ENCODE peak calls at places on chromosome 15, in five cellular contexts. One of them, this sample, is unnamed.

GRCh38 chr15:94829887-94830884 is 598.8 kb downstream of the MCTP2 start:
- DNase-seq in K562: no peak
- DNase-seq in Peyer's patch: no peak
- DNase-seq in lower leg skin: no peak
- DNase-seq in transverse colon: no peak
- DNase-seq in this sample: no peak

GRCh38 chr15:61946778-61947177 is 113.5 kb downstream of the VPS13C start:
- DNase-seq in lower leg skin: no peak
- DNase-seq in transverse colon: no peak
- DNase-seq in Peyer's patch: no peak
- DNase-seq in K562: no peak
- DNase-seq in this sample: no peak

GRCh38 chr15:39587291-39587909 is 6.5 kb downstream of the THBS1 start:
- DNase-seq in lower leg skin: no peak
- DNase-seq in Peyer's patch: no peak
- DNase-seq in K562: no peak
- DNase-seq in transverse colon: peak; percentile 29
- DNase-seq in this sample: no peak

GRCh38 chr15:97654677-97655076 is 305.8 kb upstream of the ARRDC4 start:
- DNase-seq in Peyer's patch: no peak
- DNase-seq in K562: no peak
- DNase-seq in lower leg skin: no peak
- DNase-seq in transverse colon: no peak
- DNase-seq in this sample: no peak

GRCh38 chr15:26550880-26551279 is 222.0 kb downstream of the GABRB3 start:
- DNase-seq in K562: no peak
- DNase-seq in lower leg skin: no peak
- DNase-seq in Peyer's patch: no peak
- DNase-seq in transverse colon: no peak
- DNase-seq in this sample: no peak

GRCh38 chr15:63820210-63820609 is 13.5 kb downstream of the HERC1 start:
- DNase-seq in K562: no peak
- DNase-seq in Peyer's patch: no peak
- DNase-seq in lower leg skin: no peak
- DNase-seq in transverse colon: no peak
- DNase-seq in this sample: no peak

GRCh38 chr15:57340673-57341259 is 35.5 kb upstream of the CGNL1 start:
- DNase-seq in Peyer's patch: peak; percentile 67
- DNase-seq in transverse colon: peak; percentile 51
- DNase-seq in lower leg skin: peak; percentile 90
- DNase-seq in K562: peak; percentile 72
- DNase-seq in this sample: no peak

GRCh38 chr15:73792429-73792828 is 39.3 kb upstream of the INSYN1 start:
- DNase-seq in lower leg skin: no peak
- DNase-seq in K562: no peak
- DNase-seq in transverse colon: no peak
- DNase-seq in Peyer's patch: no peak
- DNase-seq in this sample: no peak

GRCh38 chr15:95162967-95163531 is 931.7 kb downstream of the MCTP2 start:
- DNase-seq in K562: no peak
- DNase-seq in lower leg skin: no peak
- DNase-seq in Peyer's patch: no peak
- DNase-seq in transverse colon: no peak
- DNase-seq in this sample: no peak

GRCh38 chr15:69736161-69736560 is 283.5 kb downstream of the RPLP1 start:
- DNase-seq in transverse colon: no peak
- DNase-seq in Peyer's patch: no peak
- DNase-seq in K562: no peak
- DNase-seq in lower leg skin: no peak
- DNase-seq in this sample: no peak

GRCh38 chr15:36432162-36432561 is 147.3 kb upstream of the CDIN1 start:
- DNase-seq in K562: no peak
- DNase-seq in Peyer's patch: no peak
- DNase-seq in lower leg skin: no peak
- DNase-seq in transverse colon: no peak
- DNase-seq in this sample: no peak

GRCh38 chr15:69976366-69976994 is 121.2 kb downstream of the TLE3 start:
- DNase-seq in Peyer's patch: no peak
- DNase-seq in lower leg skin: peak; percentile 48
- DNase-seq in K562: peak; percentile 53
- DNase-seq in transverse colon: peak; percentile 29
- DNase-seq in this sample: no peak

GRCh38 chr15:27855137-27855536 is 244.0 kb downstream of the OCA2 start:
- DNase-seq in Peyer's patch: no peak
- DNase-seq in K562: no peak
- DNase-seq in lower leg skin: peak; percentile 70
- DNase-seq in transverse colon: no peak
- DNase-seq in this sample: no peak

GRCh38 chr15:57591822-57592367 is at the start of gene MYZAP:
- DNase-seq in Peyer's patch: peak; percentile 86
- DNase-seq in lower leg skin: peak; percentile 91
- DNase-seq in K562: peak; percentile 45
- DNase-seq in transverse colon: peak; percentile 82
- DNase-seq in this sample: peak; percentile 43

GRCh38 chr15:77667351-77667750 is 34.6 kb upstream of the LINGO1 start:
- DNase-seq in K562: no peak
- DNase-seq in lower leg skin: no peak
- DNase-seq in transverse colon: no peak
- DNase-seq in Peyer's patch: no peak
- DNase-seq in this sample: no peak

GRCh38 chr15:29141908-29142747 is 127.5 kb downstream of the NSMCE3 start:
- DNase-seq in transverse colon: peak; percentile 17
- DNase-seq in lower leg skin: peak; percentile 79
- DNase-seq in K562: no peak
- DNase-seq in Peyer's patch: no peak
- DNase-seq in this sample: no peak

DNA sequence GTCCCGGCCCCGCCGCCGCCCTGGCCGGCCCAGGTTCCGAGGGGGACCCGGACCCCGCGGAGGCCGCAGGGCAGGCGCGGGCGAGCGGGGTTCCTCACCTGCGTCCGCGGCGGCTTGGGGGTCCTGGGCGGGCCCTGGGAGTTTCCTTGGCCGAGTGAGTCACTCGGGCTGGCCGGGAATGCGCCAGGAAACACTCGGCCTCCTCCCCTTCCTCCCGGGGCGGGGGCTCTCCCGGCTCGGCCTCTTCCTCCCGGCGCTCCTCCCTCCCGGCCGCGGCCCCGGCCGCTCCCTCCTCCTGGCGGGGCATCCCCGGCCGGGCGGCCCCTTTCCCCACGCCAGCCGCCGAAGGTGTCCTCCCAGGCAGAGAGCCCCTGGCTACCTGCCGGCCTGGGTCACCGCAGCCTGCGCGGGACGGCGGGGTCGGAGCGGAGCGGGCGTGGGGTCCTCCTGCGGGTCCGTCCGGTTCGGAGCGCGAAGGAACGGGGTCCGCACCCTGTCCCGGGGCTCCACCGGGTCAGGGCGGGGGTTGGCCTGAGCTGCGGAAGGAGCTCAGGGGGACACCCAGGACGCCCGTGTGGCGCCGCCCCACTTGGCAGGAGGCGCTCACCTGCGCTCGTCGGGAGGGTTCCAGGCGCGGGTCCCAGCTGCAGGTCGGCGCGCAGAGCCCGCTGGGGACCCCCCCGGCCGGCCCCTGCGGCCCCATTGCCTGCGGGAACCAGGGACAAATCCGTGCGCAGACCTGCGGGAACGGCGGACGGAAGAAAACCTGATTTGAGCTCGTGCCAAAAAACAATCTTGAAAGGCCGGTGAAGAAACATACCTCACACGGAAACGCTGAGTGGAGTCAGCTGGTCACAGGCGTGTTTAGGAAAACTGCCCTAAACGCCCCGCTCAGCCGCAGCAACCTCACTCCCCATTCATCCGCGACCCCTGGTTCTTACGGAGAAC is at the start of gene CYFIP1:
- DNase-seq in transverse colon: peak; percentile 90
- DNase-seq in Peyer's patch: peak; percentile 88
- DNase-seq in K562: peak; percentile 78
- DNase-seq in lower leg skin: peak; percentile 96
- DNase-seq in this sample: peak; percentile 68
- TF ChIP-seq POLR2A in transverse colon: peak; percentile 75
- TF ChIP-seq POLR2A in Peyer's patch: peak; percentile 47
- TF ChIP-seq POLR2A in K562: no peak
- TF ChIP-seq POLR2A in lower leg skin: no peak
- TF ChIP-seq POLR2A in this sample: no peak

GRCh38 chr15:90623854-90624253 is 93.3 kb upstream of the BLM start:
- DNase-seq in K562: no peak
- DNase-seq in transverse colon: no peak
- DNase-seq in Peyer's patch: peak; percentile 15
- DNase-seq in lower leg skin: no peak
- DNase-seq in this sample: no peak
- TF ChIP-seq POLR2A in K562: no peak
- TF ChIP-seq POLR2A in transverse colon: no peak
- TF ChIP-seq POLR2A in Peyer's patch: no peak
- TF ChIP-seq POLR2A in lower leg skin: no peak
- TF ChIP-seq POLR2A in this sample: no peak

DNA sequence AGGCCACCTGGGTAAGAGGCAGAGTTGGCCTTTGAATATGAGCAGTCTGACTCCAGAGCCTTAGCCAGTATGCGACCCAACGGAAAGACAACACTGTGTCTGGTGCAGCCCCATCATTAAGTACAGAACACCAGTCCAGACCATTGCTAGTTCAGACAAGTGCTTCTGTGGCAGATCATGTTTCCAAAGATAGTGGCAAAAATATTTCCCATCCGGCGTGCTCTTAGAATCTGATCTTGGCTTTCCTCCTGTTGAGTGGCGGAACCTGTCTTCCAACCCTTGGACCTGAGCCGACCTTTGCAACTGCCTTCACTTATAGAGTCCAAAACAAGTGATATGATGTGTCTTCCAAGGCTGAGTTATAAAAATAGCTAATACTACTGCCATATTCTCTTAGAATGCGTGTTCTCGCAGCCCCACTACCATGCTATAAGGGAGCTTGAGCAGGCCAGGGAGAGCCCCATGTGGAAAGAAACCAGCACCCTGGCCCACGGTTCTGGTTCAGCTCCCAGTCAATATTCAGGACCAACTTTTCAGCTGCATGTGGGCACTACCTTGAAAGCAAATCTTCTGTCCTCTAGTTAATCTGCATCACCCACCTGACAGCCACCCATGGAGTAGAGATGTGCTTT is 322.4 kb upstream of the SLCO3A1 start:
- DNase-seq in lower leg skin: no peak
- DNase-seq in transverse colon: no peak
- DNase-seq in Peyer's patch: peak; percentile 78
- DNase-seq in K562: no peak
- DNase-seq in this sample: no peak
- TF ChIP-seq POLR2A in lower leg skin: no peak
- TF ChIP-seq POLR2A in transverse colon: no peak
- TF ChIP-seq POLR2A in Peyer's patch: no peak
- TF ChIP-seq POLR2A in K562: no peak
- TF ChIP-seq POLR2A in this sample: no peak

GRCh38 chr15:43776718-43777292 is at the start of gene ELL3:
- DNase-seq in Peyer's patch: peak; percentile 93
- DNase-seq in lower leg skin: peak; percentile 94
- DNase-seq in transverse colon: peak; percentile 91
- DNase-seq in K562: peak; percentile 62
- DNase-seq in this sample: peak; percentile 44
- TF ChIP-seq POLR2A in Peyer's patch: peak; percentile 94
- TF ChIP-seq POLR2A in lower leg skin: no peak
- TF ChIP-seq POLR2A in transverse colon: peak; percentile 95
- TF ChIP-seq POLR2A in K562: peak; percentile 50
- TF ChIP-seq POLR2A in this sample: no peak

DNA sequence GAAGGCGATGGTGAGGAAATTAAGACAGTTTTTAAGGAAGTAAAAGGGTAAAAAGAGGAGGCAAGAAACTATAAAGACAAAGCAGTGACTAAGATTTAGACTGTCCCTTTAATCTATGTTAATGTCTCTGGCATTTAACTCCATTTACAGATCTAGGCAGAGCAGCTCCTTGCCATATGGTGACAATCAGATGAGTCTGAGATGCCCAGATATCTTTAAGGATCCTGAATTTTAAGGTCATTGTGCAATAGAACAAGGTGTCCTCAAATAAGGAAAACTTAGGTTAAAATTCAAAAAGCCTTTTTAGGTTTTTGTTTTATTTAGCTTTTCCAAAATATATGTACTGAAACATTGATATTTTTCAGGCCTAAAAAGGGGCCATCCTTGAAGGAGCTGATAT is 24.1 kb downstream of the RASGRP1 start:
- DNase-seq in K562: no peak
- DNase-seq in Peyer's patch: no peak
- DNase-seq in transverse colon: no peak
- DNase-seq in lower leg skin: no peak
- DNase-seq in this sample: no peak
- TF ChIP-seq POLR2A in K562: no peak
- TF ChIP-seq POLR2A in Peyer's patch: no peak
- TF ChIP-seq POLR2A in transverse colon: no peak
- TF ChIP-seq POLR2A in lower leg skin: no peak
- TF ChIP-seq POLR2A in this sample: no peak

GRCh38 chr15:88636654-88637053 is 2.2 kb upstream of the ISG20 start:
- DNase-seq in lower leg skin: no peak
- DNase-seq in transverse colon: no peak
- DNase-seq in K562: no peak
- DNase-seq in Peyer's patch: no peak
- DNase-seq in this sample: no peak

GRCh38 chr15:88634449-88634848 is 4.4 kb upstream of the ISG20 start:
- DNase-seq in lower leg skin: no peak
- DNase-seq in K562: no peak
- DNase-seq in Peyer's patch: no peak
- DNase-seq in transverse colon: no peak
- DNase-seq in this sample: no peak

GRCh38 chr15:88636039-88636438 is 2.8 kb upstream of the ISG20 start:
- DNase-seq in lower leg skin: no peak
- DNase-seq in K562: no peak
- DNase-seq in Peyer's patch: peak; percentile 90
- DNase-seq in transverse colon: peak; percentile 56
- DNase-seq in this sample: no peak

GRCh38 chr15:88637436-88637835 is 1.4 kb upstream of the ISG20 start:
- DNase-seq in Peyer's patch: peak; percentile 40
- DNase-seq in transverse colon: no peak
- DNase-seq in K562: no peak
- DNase-seq in lower leg skin: no peak
- DNase-seq in this sample: no peak

GRCh38 chr15:88635343-88635742 is 3.5 kb upstream of the ISG20 start:
- DNase-seq in transverse colon: peak; percentile 57
- DNase-seq in K562: no peak
- DNase-seq in lower leg skin: no peak
- DNase-seq in Peyer's patch: peak; percentile 87
- DNase-seq in this sample: no peak
- TF ChIP-seq POLR2A in transverse colon: peak; percentile 44
- TF ChIP-seq POLR2A in K562: no peak
- TF ChIP-seq POLR2A in lower leg skin: no peak
- TF ChIP-seq POLR2A in Peyer's patch: peak; percentile 54
- TF ChIP-seq POLR2A in this sample: no peak

GRCh38 chr15:43370310-43370974 is 401 bp downstream of the ZSCAN29 start:
- DNase-seq in transverse colon: peak; percentile 22
- DNase-seq in Peyer's patch: no peak
- DNase-seq in lower leg skin: no peak
- DNase-seq in K562: peak; percentile 63
- DNase-seq in this sample: peak; percentile 21

GRCh38 chr15:43376017-43376705 is 5.3 kb downstream of the TUBGCP4 start:
- DNase-seq in lower leg skin: no peak
- DNase-seq in transverse colon: peak; percentile 17
- DNase-seq in Peyer's patch: peak; percentile 72
- DNase-seq in K562: peak; percentile 58
- DNase-seq in this sample: peak; percentile 22

GRCh38 chr15:43370975-43371974 is at the start of the genes TUBGCP4 and ZSCAN29:
- DNase-seq in lower leg skin: peak; percentile 95
- DNase-seq in transverse colon: peak; percentile 81
- DNase-seq in K562: peak; percentile 91
- DNase-seq in Peyer's patch: peak; percentile 88
- DNase-seq in this sample: peak; percentile 91
- TF ChIP-seq POLR2A in lower leg skin: no peak
- TF ChIP-seq POLR2A in transverse colon: peak; percentile 59
- TF ChIP-seq POLR2A in K562: peak; percentile 90
- TF ChIP-seq POLR2A in Peyer's patch: no peak
- TF ChIP-seq POLR2A in this sample: peak; percentile 80